ENCODE peak calls at places on chromosomes 16 and 17, in four cellular contexts. J is BE2C, X is AG09319, L is HFFc6. P is an unnamed sample.
A peak's percentile ranks its signal among the peaks of the same experiment; 100 is the strongest.

GRCh38 chr17:78346605-78347250 is 13.1 kb downstream of the SOCS3 start:
- DNase-seq in J (no peak), X (no peak), L (peak; percentile 27), P (no peak)

GRCh38 chr17:35387496-35387895 is 14.1 kb upstream of the SLFN11 start:
- DNase-seq in J (no peak), X (no peak), L (no peak), P (no peak)

GRCh38 chr16:47424846-47425245 is 36.0 kb downstream of the ITFG1 start:
- DNase-seq in J (no peak), X (no peak), L (no peak), P (no peak)

GRCh38 chr17:8954339-8954738 is 11.2 kb downstream of the PIK3R5 start:
- DNase-seq in J (no peak), X (no peak), L (no peak), P (no peak)

GRCh38 chr17:75241996-75242460 is 19.4 kb downstream of the GGA3 start:
- DNase-seq in J (no peak), X (no peak), L (peak; percentile 40), P (no peak)

GRCh38 chr16:8070501-8070900 is 519.8 kb downstream of the TMEM114 start:
- DNase-seq in J (no peak), X (no peak), L (no peak), P (no peak)

GRCh38 chr16:48384305-48384981 is 770 bp downstream of the SIAH1 start:
- DNase-seq in J (peak; percentile 73), X (no peak), L (no peak), P (no peak)

GRCh38 chr16:53457670-53458069 is 23.4 kb downstream of the RBL2 start:
- DNase-seq in J (no peak), X (no peak), L (no peak), P (no peak)

GRCh38 chr17:57707892-57708291 is 37.2 kb downstream of the CCDC182 start:
- DNase-seq in J (peak; percentile 60), X (no peak), L (no peak), P (no peak)

GRCh38 chr17:74077231-74077630 is 126.2 kb upstream of the RPL38 start:
- DNase-seq in J (no peak), X (no peak), L (no peak), P (no peak)

GRCh38 chr16:48300391-48300856 is 53.1 kb upstream of the ABCC11 start:
- DNase-seq in J (no peak), X (peak; percentile 74), L (no peak), P (no peak)

GRCh38 chr16:67539691-67540635 is 11.3 kb downstream of the RIPOR1 start:
- DNase-seq in J (no peak), X (no peak), L (no peak), P (no peak)

GRCh38 chr16:1964046-1964505 is 550 bp downstream of the RPS2 start:
- DNase-seq in J (no peak), X (no peak), L (no peak), P (no peak)

GRCh38 chr16:11038777-11039176 is 94.4 kb downstream of the CLEC16A start:
- DNase-seq in J (no peak), X (no peak), L (no peak), P (no peak)

GRCh38 chr17:213286-214105 is 32.0 kb upstream of the DOC2B start:
- DNase-seq in J (no peak), X (no peak), L (no peak), P (no peak)

GRCh38 chr16:24550295-24550694 is 10.9 kb downstream of the RBBP6 start:
- DNase-seq in J (no peak), X (no peak), L (no peak), P (no peak)

GRCh38 chr17:65800655-65801054 is 239.2 kb upstream of the AXIN2 start:
- DNase-seq in J (no peak), X (no peak), L (no peak), P (no peak)

GRCh38 chr16:80570106-80570478 is 29.3 kb downstream of the DYNLRB2 start:
- DNase-seq in J (no peak), X (no peak), L (peak; percentile 12), P (no peak)

GRCh38 chr16:59459811-59460210 is 725.7 kb upstream of the GOT2 start:
- DNase-seq in J (no peak), X (no peak), L (peak; percentile 7), P (no peak)

GRCh38 chr17:48198950-48199541 is 91.5 kb downstream of the SNX11 start:
- DNase-seq in J (no peak), X (no peak), L (no peak), P (no peak)

GRCh38 chr16:86668136-86668535 is 89.8 kb downstream of the FOXL1 start:
- DNase-seq in J (no peak), X (no peak), L (peak; percentile 38), P (no peak)

GRCh38 chr17:17635126-17635525 is 43.6 kb upstream of the PEMT start:
- DNase-seq in J (no peak), X (no peak), L (no peak), P (no peak)

GRCh38 chr17:10752696-10753095 is 22.9 kb upstream of the TMEM220 start:
- DNase-seq in J (no peak), X (no peak), L (no peak), P (no peak)

GRCh38 chr17:13338421-13338820 is 263.3 kb downstream of the HS3ST3A1 start:
- DNase-seq in J (no peak), X (no peak), L (no peak), P (no peak)

GRCh38 chr16:11955713-11956123 is 9.3 kb upstream of the TNFRSF17 start:
- DNase-seq in J (no peak), X (peak; percentile 94), L (peak; percentile 98), P (no peak)

GRCh38 chr17:6913608-6914443 is 82.0 kb upstream of the ALOX12 start:
- DNase-seq in J (peak; percentile 74), X (peak; percentile 20), L (peak; percentile 3), P (no peak)

GRCh38 chr17:8354196-8354595 is 14.6 kb downstream of the ODF4 start:
- DNase-seq in J (no peak), X (no peak), L (no peak), P (no peak)

GRCh38 chr17:44044092-44044491 is 22.4 kb downstream of the LSM12 start:
- DNase-seq in J (no peak), X (no peak), L (no peak), P (no peak)

GRCh38 chr16:76577003-76577402 is 299.8 kb downstream of the CNTNAP4 start:
- DNase-seq in J (no peak), X (no peak), L (no peak), P (no peak)

GRCh38 chr16:31131416-31131815 is 4.1 kb downstream of the PRSS8 start:
- DNase-seq in J (no peak), X (no peak), L (no peak), P (no peak)

GRCh38 chr16:48001306-48001885 is 154.4 kb downstream of the ABCC12 start:
- DNase-seq in J (no peak), X (no peak), L (no peak), P (no peak)

GRCh38 chr17:80445152-80446110 is 30.5 kb downstream of the ENDOV start:
- DNase-seq in J (no peak), X (no peak), L (no peak), P (no peak)
- TF ChIP-seq CTCF in J (no peak), X (no peak), L (no peak), P (no peak)

GRCh38 chr16:58155839-58156238 is 26.7 kb upstream of the CFAP20 start:
- DNase-seq in J (no peak), X (no peak), L (no peak), P (no peak)
- TF ChIP-seq CTCF in J (no peak), X (no peak), L (no peak), P (no peak)

GRCh38 chr17:45808845-45809244 is 24.7 kb downstream of the CRHR1 start:
- DNase-seq in J (no peak), X (no peak), L (no peak), P (no peak)

GRCh38 chr17:45813051-45813731 is 29.1 kb downstream of the CRHR1 start:
- DNase-seq in J (no peak), X (no peak), L (no peak), P (no peak)

GRCh38 chr17:45809484-45809883 is 25.4 kb downstream of the CRHR1 start:
- DNase-seq in J (peak; percentile 40), X (no peak), L (no peak), P (no peak)

GRCh38 chr17:45814622-45815606 is 29.8 kb upstream of the SPPL2C start:
- DNase-seq in J (no peak), X (no peak), L (no peak), P (no peak)

GRCh38 chr17:45812102-45812501 is 28.0 kb downstream of the CRHR1 start:
- DNase-seq in J (no peak), X (no peak), L (peak; percentile 14), P (no peak)
- TF ChIP-seq CTCF in J (peak; percentile 44), X (no peak), L (peak; percentile 39), P (peak; percentile 49)

GRCh38 chr17:15213381-15214087 is 51.6 kb downstream of the PMP22 start:
- DNase-seq in J (peak; percentile 18), X (peak; percentile 24), L (peak; percentile 15), P (no peak)
- TF ChIP-seq CTCF in J (peak; percentile 42), X (peak; percentile 56), L (peak; percentile 78), P (peak; percentile 79)

GRCh38 chr17:30323895-30324319 is 9.9 kb downstream of the TMIGD1 start:
- DNase-seq in J (no peak), X (no peak), L (no peak), P (no peak)
- TF ChIP-seq CTCF in J (no peak), X (no peak), L (no peak), P (no peak)

GRCh38 chr17:2551493-2551892 is 39.8 kb upstream of the METTL16 start:
- DNase-seq in J (no peak), X (no peak), L (no peak), P (no peak)

GRCh38 chr17:2547176-2547575 is 35.5 kb upstream of the METTL16 start:
- DNase-seq in J (peak; percentile 36), X (no peak), L (peak; percentile 46), P (no peak)

GRCh38 chr17:2549392-2550211 is 37.9 kb upstream of the METTL16 start:
- DNase-seq in J (no peak), X (no peak), L (no peak), P (no peak)

DNA sequence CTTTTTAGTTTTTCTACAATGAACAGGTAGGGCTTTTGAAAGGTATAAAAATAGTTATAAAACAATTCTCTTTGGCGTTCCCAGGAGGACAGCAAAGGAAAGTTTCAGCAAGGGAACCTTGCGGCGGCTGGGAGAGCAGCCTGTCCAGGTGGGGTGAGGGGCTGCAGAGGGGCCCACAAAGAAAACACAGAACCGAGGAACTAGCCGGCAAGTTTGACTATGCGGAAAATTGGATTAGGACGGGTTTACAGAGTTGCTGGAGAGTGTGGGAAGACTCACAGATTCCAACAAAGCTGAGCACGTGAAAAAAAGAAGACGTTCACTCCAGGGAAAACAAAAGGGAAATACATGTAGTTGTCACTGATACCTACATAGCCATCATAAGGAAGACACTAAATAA is 40.2 kb upstream of the METTL16 start:
- DNase-seq in J (no peak), X (no peak), L (no peak), P (no peak)
- TF ChIP-seq CTCF in J (no peak), X (no peak), L (no peak), P (no peak)

DNA sequence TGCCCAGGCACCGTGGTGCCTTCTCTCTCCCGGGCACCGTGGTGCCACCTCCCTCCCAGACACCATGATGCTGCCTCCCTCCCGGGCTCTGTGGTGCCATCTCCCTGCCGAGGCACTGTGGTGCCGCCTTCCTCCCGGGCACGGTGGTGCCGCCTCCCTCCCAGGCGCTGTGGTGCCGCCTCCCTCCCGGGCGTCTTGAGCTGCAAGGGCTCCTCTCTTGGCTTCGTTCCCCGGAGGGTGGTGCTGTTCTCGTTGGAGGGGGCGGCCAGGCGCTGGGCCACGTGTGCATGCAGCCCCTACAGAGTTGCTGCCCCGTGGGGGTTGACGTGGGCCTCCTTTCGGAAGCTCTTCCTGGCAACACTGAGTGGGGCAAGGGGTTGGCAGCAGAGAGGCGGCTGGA is 8.2 kb downstream of the CENPX start:
- DNase-seq in J (no peak), X (no peak), L (no peak), P (no peak)
- TF ChIP-seq CTCF in J (no peak), X (no peak), L (no peak), P (no peak)

GRCh38 chr16:35560637-35560984 is 2101.2 kb downstream of the TP53TG3F start:
- DNase-seq in J (no peak), X (no peak), L (no peak), P (no peak)
- TF ChIP-seq CTCF in J (no peak), X (no peak), L (no peak), P (no peak)

P was measured in chondrocyte.